ENCODE peak calls at places on chromosomes 4 and X, in five cellular contexts. F is HFF-Myc; M is AG08395; P is stimulated activated CD8-positive, alpha-beta memory T cell treated with anti-CD3 and anti-CD28 coated beads, Interleukin-2, amount 100 ng/mL, for 1 hour; A is cardiac muscle cell. V is an unnamed sample.
A peak's percentile ranks its signal among the peaks of the same experiment; 100 is the strongest.

GRCh38 chr4:183072181-183072580 is 26.9 kb upstream of the WWC2 start:
- DNase-seq in A (no peak), F (no peak), P (no peak), M (no peak), V (no peak)

GRCh38 chr4:143025111-143025704 is 159.5 kb upstream of the USP38 start:
- DNase-seq in A (peak; percentile 34), F (no peak), M (no peak), P (no peak), V (no peak)

GRCh38 chrX:33840176-33840575 is 291.9 kb downstream of the FAM47A start:
- DNase-seq in M (no peak), F (no peak), P (no peak), A (no peak), V (no peak)

GRCh38 chr4:183637461-183637860 is 21.5 kb downstream of the RWDD4 start:
- DNase-seq in F (no peak), P (no peak), A (peak; percentile 12), M (no peak), V (no peak)

GRCh38 chr4:178535939-178536579 is 1093.8 kb upstream of the AGA start:
- DNase-seq in A (no peak), F (no peak), P (no peak), M (no peak), V (no peak)

GRCh38 chr4:146159384-146160058 is 16.0 kb upstream of the LSM6 start:
- DNase-seq in M (no peak), A (no peak), P (no peak), F (no peak), V (no peak)

GRCh38 chrX:132023896-132024386 is 839 bp downstream of the STK26 start:
- DNase-seq in A (no peak), P (no peak), F (no peak), M (no peak), V (no peak)

GRCh38 chrX:13029341-13029740 is 15.1 kb downstream of the FAM9C start:
- DNase-seq in F (no peak), P (no peak), A (peak; percentile 59), M (no peak), V (no peak)

GRCh38 chrX:153565996-153566580 is 32.9 kb downstream of the CCNQ start:
- DNase-seq in M (no peak), F (no peak), P (no peak), A (no peak), V (no peak)

GRCh38 chr4:5888222-5888701 is 4.6 kb downstream of the CRMP1 start:
- DNase-seq in M (no peak), P (no peak), F (no peak), A (no peak), V (no peak)

GRCh38 chr4:166006217-166006616 is 133.2 kb downstream of the TLL1 start:
- DNase-seq in M (no peak), A (no peak), F (no peak), P (no peak), V (no peak)

GRCh38 chr4:169236901-169237626 is 33.7 kb downstream of the SH3RF1 start:
- DNase-seq in A (no peak), F (no peak), M (no peak), P (no peak), V (no peak)

GRCh38 chr4:185541251-185541671 is 6.0 kb upstream of the PDLIM3 start:
- DNase-seq in M (no peak), F (no peak), A (peak; percentile 87), P (no peak), V (no peak)